ENCODE peak calls at places on chromosomes 12 and 14, in six cellular contexts. K is retinal pigment epithelial cell, L is HFFc6, F is upper lobe of right lung, O is right atrium auricular region, B is AG04450. Y is an unnamed sample.

GRCh38 chr14:22781606-22782000 is 15.1 kb downstream of the OXA1L start:
- DNase-seq in L (peak; percentile 59), B (no peak), O (no peak), F (no peak), K (no peak), Y (no peak)

GRCh38 chr12:132161046-132161781 is 17.0 kb downstream of the NOC4L start:
- DNase-seq in F (peak; percentile 36), B (no peak), L (no peak), O (no peak), K (no peak), Y (no peak)

GRCh38 chr14:67941456-67942018 is 122.0 kb downstream of the RAD51B start:
- DNase-seq in K (no peak), B (no peak), L (no peak), F (no peak), O (no peak), Y (no peak)

GRCh38 chr14:75383721-75384120 is 44.1 kb upstream of the JDP2 start:
- DNase-seq in F (no peak), L (no peak), O (no peak), K (no peak), B (no peak), Y (no peak)

GRCh38 chr14:71050227-71050823 is 143.1 kb downstream of the PCNX1 start:
- DNase-seq in O (no peak), F (no peak), B (no peak), L (peak; percentile 14), K (no peak), Y (no peak)

GRCh38 chr14:20971705-20972021 is 16.4 kb downstream of the RNASE2 start:
- DNase-seq in F (no peak), B (no peak), O (no peak), K (no peak), L (no peak), Y (no peak)

GRCh38 chr12:112716099-112717093 is 75.2 kb upstream of the RPH3A start:
- DNase-seq in K (no peak), O (no peak), L (no peak), F (no peak), B (no peak), Y (no peak)

GRCh38 chr12:116152268-116152667 is 125.2 kb downstream of the MED13L start:
- DNase-seq in L (peak; percentile 57), K (peak; percentile 84), B (peak; percentile 71), O (no peak), F (no peak), Y (peak; percentile 56)

GRCh38 chr12:51797301-51797700 is 51.2 kb downstream of the FIGNL2 start:
- DNase-seq in L (no peak), B (no peak), K (no peak), F (no peak), O (no peak), Y (no peak)

GRCh38 chr14:63164108-63164683 is 40.0 kb upstream of the RHOJ start:
- DNase-seq in B (no peak), F (no peak), L (no peak), O (no peak), K (no peak), Y (no peak)

GRCh38 chr12:110135012-110135411 is 10.9 kb downstream of the IFT81 start:
- DNase-seq in K (no peak), L (peak; percentile 60), B (peak; percentile 65), O (no peak), F (no peak), Y (no peak)

GRCh38 chr14:96100171-96101064 is 61.3 kb downstream of the C14orf132 start:
- DNase-seq in B (peak; percentile 66), O (peak; percentile 81), K (peak; percentile 62), F (peak; percentile 80), L (peak; percentile 76), Y (peak; percentile 19)

GRCh38 chr12:96193725-96194571 is at the start of gene ELK3:
- DNase-seq in L (peak; percentile 48), K (no peak), O (peak; percentile 75), F (peak; percentile 78), B (no peak), Y (no peak)

GRCh38 chr14:91419451-91419850 is 1.8 kb upstream of the CCDC88C start:
- DNase-seq in F (no peak), B (no peak), K (no peak), L (no peak), O (no peak), Y (no peak)

GRCh38 chr14:67428501-67429031 is 16.6 kb upstream of the PLEK2 start:
- DNase-seq in K (peak; percentile 41), O (no peak), F (no peak), L (peak; percentile 67), B (peak; percentile 27), Y (no peak)

GRCh38 chr14:68800361-68800760 is 7.5 kb upstream of the ZFP36L1 start:
- DNase-seq in B (no peak), L (no peak), O (no peak), K (no peak), F (no peak), Y (no peak)

GRCh38 chr14:78254911-78255431 is 84.8 kb downstream of the NRXN3 start:
- DNase-seq in F (no peak), B (no peak), L (peak; percentile 74), K (no peak), O (no peak), Y (peak; percentile 75)

GRCh38 chr12:45575823-45576448 is 153.6 kb upstream of the ARID2 start:
- DNase-seq in B (no peak), F (no peak), L (no peak), K (no peak), O (no peak), Y (no peak)

GRCh38 chr14:74241611-74242005 is 2.4 kb downstream of the VSX2 start:
- DNase-seq in F (no peak), B (no peak), L (no peak), O (no peak), K (no peak), Y (no peak)

GRCh38 chr12:53734425-53734824 is 7.2 kb upstream of the CALCOCO1 start:
- DNase-seq in F (no peak), K (no peak), L (no peak), B (no peak), O (no peak), Y (no peak)

GRCh38 chr14:53751650-53752049 is 205.0 kb downstream of the BMP4 start:
- DNase-seq in K (no peak), O (no peak), F (no peak), B (no peak), L (no peak), Y (no peak)

GRCh38 chr12:117919479-117919878 is 49.3 kb downstream of the KSR2 start:
- DNase-seq in B (no peak), L (no peak), K (no peak), F (no peak), O (no peak), Y (no peak)

GRCh38 chr14:33611405-33612183 is 339.3 kb downstream of the EGLN3 start:
- DNase-seq in K (peak; percentile 23), F (no peak), L (no peak), O (no peak), B (no peak), Y (no peak)

GRCh38 chr14:22549981-22550670 is 38.9 kb downstream of the DAD1 start:
- DNase-seq in F (no peak), B (peak; percentile 16), O (no peak), K (no peak), L (no peak), Y (no peak)

GRCh38 chr12:46982629-46983392 is 96.6 kb upstream of the PCED1B start:
- DNase-seq in K (no peak), O (no peak), L (no peak), F (no peak), B (no peak), Y (no peak)

GRCh38 chr12:55692631-55693322 is 14.9 kb downstream of the ITGA7 start:
- DNase-seq in B (no peak), L (no peak), F (peak; percentile 53), O (no peak), K (no peak), Y (no peak)

GRCh38 chr12:92290881-92291280 is 145.2 kb upstream of the BTG1 start:
- DNase-seq in K (no peak), O (no peak), B (no peak), F (no peak), L (peak; percentile 40), Y (no peak)
- TF ChIP-seq CTCF in K (no peak), O (no peak), B (no peak), F (no peak), L (no peak), Y (no peak)

DNA sequence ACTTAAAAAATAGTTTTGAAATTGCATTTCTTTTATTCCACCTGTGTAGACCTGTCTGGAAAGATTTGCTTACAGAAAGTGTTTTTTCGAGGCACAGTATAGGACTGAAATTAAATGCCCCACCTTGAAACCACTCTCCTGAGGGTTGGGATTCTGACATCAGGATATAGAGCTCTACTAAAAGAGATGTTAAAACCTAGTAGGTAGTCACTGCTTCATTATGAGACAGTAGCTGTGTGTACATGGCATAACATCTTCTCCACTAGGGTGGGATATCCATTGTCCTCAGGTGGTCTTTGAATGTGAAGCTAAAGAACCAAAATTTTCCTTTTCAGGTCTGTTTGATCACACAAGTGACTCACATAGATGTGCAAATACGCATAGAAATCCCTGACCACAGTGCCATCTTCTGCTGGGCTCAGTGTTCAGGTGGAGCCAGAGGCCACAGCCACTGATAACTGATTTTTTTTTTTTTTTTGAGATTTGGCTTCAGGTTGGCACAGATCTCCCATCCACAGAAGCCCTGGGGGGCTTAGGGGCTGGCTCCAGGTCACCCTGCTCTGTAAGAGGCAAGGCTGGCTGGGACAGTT is 125.6 kb downstream of the DAAM1 start:
- DNase-seq in B (no peak), K (no peak), O (no peak), F (no peak), L (no peak), Y (no peak)
- TF ChIP-seq CTCF in B (no peak), K (no peak), O (no peak), F (no peak), L (no peak), Y (no peak)

GRCh38 chr12:124379938-124380754 is 85.3 kb downstream of the RFLNA start:
- DNase-seq in F (peak; percentile 73), B (peak; percentile 58), L (peak; percentile 91), O (peak; percentile 91), K (no peak), Y (no peak)
- TF ChIP-seq CTCF in F (peak; percentile 47), B (peak; percentile 77), L (peak; percentile 77), O (no peak), K (peak; percentile 71), Y (no peak)

GRCh38 chr12:65937806-65938205 is 113.5 kb downstream of the HMGA2 start:
- DNase-seq in B (no peak), F (no peak), O (no peak), L (no peak), K (no peak), Y (no peak)
- TF ChIP-seq CTCF in B (no peak), F (no peak), O (no peak), L (no peak), K (no peak), Y (no peak)

DNA sequence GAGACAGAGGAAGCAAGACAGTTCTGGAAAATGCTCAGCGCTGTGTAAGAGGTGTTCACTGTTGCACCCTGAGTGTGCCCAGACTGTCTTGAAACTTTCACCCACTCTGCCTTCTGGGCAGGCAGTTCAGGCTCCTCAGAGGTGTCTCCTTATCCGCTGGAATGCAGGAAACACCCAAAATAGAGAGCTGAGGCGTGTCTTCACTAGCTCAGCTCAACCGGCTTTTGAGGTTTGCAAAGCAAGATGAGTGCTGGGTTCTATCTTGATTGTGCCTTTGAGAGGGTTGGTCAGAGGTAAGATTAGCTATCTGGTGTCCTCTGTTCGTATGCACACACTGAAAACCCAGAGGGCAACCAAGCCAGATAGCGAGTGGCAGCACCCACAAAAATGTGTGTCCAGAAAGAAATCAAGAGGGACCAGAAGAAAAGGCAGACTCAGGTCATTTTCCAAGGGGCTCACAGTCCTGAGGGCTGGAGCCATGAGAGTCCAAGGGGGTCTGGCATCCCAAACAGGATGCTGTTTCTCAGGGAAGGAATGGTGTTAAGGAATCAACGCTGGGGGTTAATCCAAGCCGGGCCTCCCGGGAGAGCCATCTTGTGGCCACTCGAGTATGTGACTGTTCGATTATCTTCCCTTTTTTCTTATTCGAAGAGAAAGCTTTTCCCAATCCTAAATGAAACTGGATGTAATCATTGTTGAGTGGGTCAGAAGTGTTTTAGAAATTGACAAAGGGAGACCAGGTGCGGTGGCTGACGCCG is 47.1 kb downstream of the TBX3 start:
- DNase-seq in O (no peak), K (no peak), B (no peak), F (no peak), L (peak; percentile 9), Y (no peak)
- TF ChIP-seq CTCF in O (no peak), K (peak; percentile 11), B (peak; percentile 64), F (peak; percentile 29), L (peak; percentile 74), Y (peak; percentile 43)